ENCODE peak calls at places on chromosomes 6 and 20, in ten cellular contexts. One of them, this sample, is unnamed.

GRCh38 chr6:155261146-155261900 is 2.5 kb upstream of the CLDN20 start:
- DNase-seq in activated gamma-delta T cell treated with anti-CD3 and anti-CD28 coated beads, Interleukin-2, amount 50 U/mL, for 16 hours: no peak
- DNase-seq in NCI-H1105: no peak
- DNase-seq in stimulated activated CD4-positive, alpha-beta T cell treated with anti-CD3 and anti-CD28 coated beads, Interleukin-2, amount 100 ng/mL, for 48 hours: no peak
- DNase-seq in endodermal cell: peak; percentile 88
- DNase-seq in activated naive CD8-positive, alpha-beta T cell treated with anti-CD3 and anti-CD28 coated beads, Interleukin-2, amount 50 U/mL, for 24 hours: no peak
- DNase-seq in SHP77 treated with DMSO at 0.1 percent for 48 hours: no peak
- DNase-seq in CD4-positive, alpha-beta T cell: no peak
- DNase-seq in activated CD4-positive, alpha-beta T cell treated with anti-CD3 and anti-CD28 coated beads, Interleukin-2, amount 10 ng/mL, durations not matched to agents 7 days and 5 days: no peak
- DNase-seq in B cell: no peak
- DNase-seq in this sample: no peak

GRCh38 chr6:107646176-107646575 is 156.3 kb downstream of the SOBP start:
- DNase-seq in NCI-H1105: no peak
- DNase-seq in B cell: no peak
- DNase-seq in endodermal cell: no peak
- DNase-seq in stimulated activated CD4-positive, alpha-beta T cell treated with anti-CD3 and anti-CD28 coated beads, Interleukin-2, amount 100 ng/mL, for 48 hours: no peak
- DNase-seq in activated naive CD8-positive, alpha-beta T cell treated with anti-CD3 and anti-CD28 coated beads, Interleukin-2, amount 50 U/mL, for 24 hours: no peak
- DNase-seq in activated CD4-positive, alpha-beta T cell treated with anti-CD3 and anti-CD28 coated beads, Interleukin-2, amount 10 ng/mL, durations not matched to agents 7 days and 5 days: no peak
- DNase-seq in SHP77 treated with DMSO at 0.1 percent for 48 hours: no peak
- DNase-seq in activated gamma-delta T cell treated with anti-CD3 and anti-CD28 coated beads, Interleukin-2, amount 50 U/mL, for 16 hours: no peak
- DNase-seq in CD4-positive, alpha-beta T cell: no peak
- DNase-seq in this sample: no peak

GRCh38 chr6:139568956-139569538 is 194.6 kb upstream of the CITED2 start:
- DNase-seq in CD4-positive, alpha-beta T cell: no peak
- DNase-seq in activated naive CD8-positive, alpha-beta T cell treated with anti-CD3 and anti-CD28 coated beads, Interleukin-2, amount 50 U/mL, for 24 hours: no peak
- DNase-seq in SHP77 treated with DMSO at 0.1 percent for 48 hours: no peak
- DNase-seq in activated CD4-positive, alpha-beta T cell treated with anti-CD3 and anti-CD28 coated beads, Interleukin-2, amount 10 ng/mL, durations not matched to agents 7 days and 5 days: no peak
- DNase-seq in stimulated activated CD4-positive, alpha-beta T cell treated with anti-CD3 and anti-CD28 coated beads, Interleukin-2, amount 100 ng/mL, for 48 hours: no peak
- DNase-seq in activated gamma-delta T cell treated with anti-CD3 and anti-CD28 coated beads, Interleukin-2, amount 50 U/mL, for 16 hours: no peak
- DNase-seq in endodermal cell: no peak
- DNase-seq in B cell: no peak
- DNase-seq in NCI-H1105: no peak
- DNase-seq in this sample: no peak

GRCh38 chr6:22239261-22239660 is 57.6 kb downstream of the PRL start:
- DNase-seq in activated naive CD8-positive, alpha-beta T cell treated with anti-CD3 and anti-CD28 coated beads, Interleukin-2, amount 50 U/mL, for 24 hours: no peak
- DNase-seq in endodermal cell: no peak
- DNase-seq in activated gamma-delta T cell treated with anti-CD3 and anti-CD28 coated beads, Interleukin-2, amount 50 U/mL, for 16 hours: no peak
- DNase-seq in activated CD4-positive, alpha-beta T cell treated with anti-CD3 and anti-CD28 coated beads, Interleukin-2, amount 10 ng/mL, durations not matched to agents 7 days and 5 days: no peak
- DNase-seq in CD4-positive, alpha-beta T cell: no peak
- DNase-seq in stimulated activated CD4-positive, alpha-beta T cell treated with anti-CD3 and anti-CD28 coated beads, Interleukin-2, amount 100 ng/mL, for 48 hours: no peak
- DNase-seq in B cell: no peak
- DNase-seq in SHP77 treated with DMSO at 0.1 percent for 48 hours: no peak
- DNase-seq in NCI-H1105: no peak
- DNase-seq in this sample: no peak

GRCh38 chr6:39754493-39755115 is 29.4 kb upstream of the KIF6 start:
- DNase-seq in stimulated activated CD4-positive, alpha-beta T cell treated with anti-CD3 and anti-CD28 coated beads, Interleukin-2, amount 100 ng/mL, for 48 hours: no peak
- DNase-seq in NCI-H1105: no peak
- DNase-seq in CD4-positive, alpha-beta T cell: no peak
- DNase-seq in activated gamma-delta T cell treated with anti-CD3 and anti-CD28 coated beads, Interleukin-2, amount 50 U/mL, for 16 hours: no peak
- DNase-seq in activated naive CD8-positive, alpha-beta T cell treated with anti-CD3 and anti-CD28 coated beads, Interleukin-2, amount 50 U/mL, for 24 hours: no peak
- DNase-seq in activated CD4-positive, alpha-beta T cell treated with anti-CD3 and anti-CD28 coated beads, Interleukin-2, amount 10 ng/mL, durations not matched to agents 7 days and 5 days: no peak
- DNase-seq in endodermal cell: no peak
- DNase-seq in SHP77 treated with DMSO at 0.1 percent for 48 hours: no peak
- DNase-seq in B cell: no peak
- DNase-seq in this sample: no peak

GRCh38 chr6:37049990-37050853 is 44.8 kb downstream of the FGD2 start:
- DNase-seq in activated CD4-positive, alpha-beta T cell treated with anti-CD3 and anti-CD28 coated beads, Interleukin-2, amount 10 ng/mL, durations not matched to agents 7 days and 5 days: peak; percentile 81
- DNase-seq in stimulated activated CD4-positive, alpha-beta T cell treated with anti-CD3 and anti-CD28 coated beads, Interleukin-2, amount 100 ng/mL, for 48 hours: peak; percentile 56
- DNase-seq in endodermal cell: no peak
- DNase-seq in SHP77 treated with DMSO at 0.1 percent for 48 hours: no peak
- DNase-seq in activated naive CD8-positive, alpha-beta T cell treated with anti-CD3 and anti-CD28 coated beads, Interleukin-2, amount 50 U/mL, for 24 hours: peak; percentile 77
- DNase-seq in NCI-H1105: no peak
- DNase-seq in activated gamma-delta T cell treated with anti-CD3 and anti-CD28 coated beads, Interleukin-2, amount 50 U/mL, for 16 hours: peak; percentile 47
- DNase-seq in CD4-positive, alpha-beta T cell: peak; percentile 74
- DNase-seq in B cell: peak; percentile 88
- DNase-seq in this sample: no peak

GRCh38 chr6:72620866-72621242 is 1.0 kb upstream of the KCNQ5 start:
- DNase-seq in B cell: no peak
- DNase-seq in CD4-positive, alpha-beta T cell: no peak
- DNase-seq in activated gamma-delta T cell treated with anti-CD3 and anti-CD28 coated beads, Interleukin-2, amount 50 U/mL, for 16 hours: no peak
- DNase-seq in activated naive CD8-positive, alpha-beta T cell treated with anti-CD3 and anti-CD28 coated beads, Interleukin-2, amount 50 U/mL, for 24 hours: peak; percentile 24
- DNase-seq in activated CD4-positive, alpha-beta T cell treated with anti-CD3 and anti-CD28 coated beads, Interleukin-2, amount 10 ng/mL, durations not matched to agents 7 days and 5 days: no peak
- DNase-seq in SHP77 treated with DMSO at 0.1 percent for 48 hours: no peak
- DNase-seq in NCI-H1105: no peak
- DNase-seq in stimulated activated CD4-positive, alpha-beta T cell treated with anti-CD3 and anti-CD28 coated beads, Interleukin-2, amount 100 ng/mL, for 48 hours: no peak
- DNase-seq in endodermal cell: no peak
- DNase-seq in this sample: no peak

GRCh38 chr6:162921062-162921461 is 193.3 kb downstream of the PACRG start:
- DNase-seq in activated gamma-delta T cell treated with anti-CD3 and anti-CD28 coated beads, Interleukin-2, amount 50 U/mL, for 16 hours: no peak
- DNase-seq in CD4-positive, alpha-beta T cell: no peak
- DNase-seq in activated naive CD8-positive, alpha-beta T cell treated with anti-CD3 and anti-CD28 coated beads, Interleukin-2, amount 50 U/mL, for 24 hours: no peak
- DNase-seq in NCI-H1105: no peak
- DNase-seq in SHP77 treated with DMSO at 0.1 percent for 48 hours: no peak
- DNase-seq in stimulated activated CD4-positive, alpha-beta T cell treated with anti-CD3 and anti-CD28 coated beads, Interleukin-2, amount 100 ng/mL, for 48 hours: no peak
- DNase-seq in B cell: no peak
- DNase-seq in endodermal cell: no peak
- DNase-seq in activated CD4-positive, alpha-beta T cell treated with anti-CD3 and anti-CD28 coated beads, Interleukin-2, amount 10 ng/mL, durations not matched to agents 7 days and 5 days: no peak
- DNase-seq in this sample: no peak

GRCh38 chr20:7113577-7114466 is 346.3 kb downstream of the BMP2 start:
- DNase-seq in CD4-positive, alpha-beta T cell: no peak
- DNase-seq in activated gamma-delta T cell treated with anti-CD3 and anti-CD28 coated beads, Interleukin-2, amount 50 U/mL, for 16 hours: no peak
- DNase-seq in activated CD4-positive, alpha-beta T cell treated with anti-CD3 and anti-CD28 coated beads, Interleukin-2, amount 10 ng/mL, durations not matched to agents 7 days and 5 days: no peak
- DNase-seq in B cell: no peak
- DNase-seq in endodermal cell: peak; percentile 85
- DNase-seq in stimulated activated CD4-positive, alpha-beta T cell treated with anti-CD3 and anti-CD28 coated beads, Interleukin-2, amount 100 ng/mL, for 48 hours: no peak
- DNase-seq in SHP77 treated with DMSO at 0.1 percent for 48 hours: peak; percentile 87
- DNase-seq in activated naive CD8-positive, alpha-beta T cell treated with anti-CD3 and anti-CD28 coated beads, Interleukin-2, amount 50 U/mL, for 24 hours: no peak
- DNase-seq in NCI-H1105: peak; percentile 25
- DNase-seq in this sample: peak; percentile 74

GRCh38 chr6:155635416-155635815 is 179.8 kb upstream of the NOX3 start:
- DNase-seq in activated gamma-delta T cell treated with anti-CD3 and anti-CD28 coated beads, Interleukin-2, amount 50 U/mL, for 16 hours: no peak
- DNase-seq in stimulated activated CD4-positive, alpha-beta T cell treated with anti-CD3 and anti-CD28 coated beads, Interleukin-2, amount 100 ng/mL, for 48 hours: no peak
- DNase-seq in activated CD4-positive, alpha-beta T cell treated with anti-CD3 and anti-CD28 coated beads, Interleukin-2, amount 10 ng/mL, durations not matched to agents 7 days and 5 days: no peak
- DNase-seq in NCI-H1105: no peak
- DNase-seq in CD4-positive, alpha-beta T cell: no peak
- DNase-seq in endodermal cell: no peak
- DNase-seq in activated naive CD8-positive, alpha-beta T cell treated with anti-CD3 and anti-CD28 coated beads, Interleukin-2, amount 50 U/mL, for 24 hours: no peak
- DNase-seq in SHP77 treated with DMSO at 0.1 percent for 48 hours: no peak
- DNase-seq in B cell: no peak
- DNase-seq in this sample: no peak

This sample was measured in COR-L47.